ENCODE peak calls at places on chromosome 6, in eight cellular contexts. P, K, Z, G, W, C, B and I are unnamed samples. For H3K36me3, the result is how much of the 10 kb centered on the place peaks cover.

GRCh38 chr6:27290065-27290849 is 21.8 kb downstream of the POM121L2 start:
- DNase-seq in P (no peak), K (no peak), Z (peak), G (no peak), W (peak), C (no peak), B (no peak), I (no peak)

GRCh38 chr6:15351631-15352030 is 105.8 kb downstream of the JARID2 start:
- DNase-seq in P (peak), K (no peak), Z (peak), G (no peak), W (no peak), C (peak), B (no peak), I (no peak)

GRCh38 chr6:143396497-143397228 is 53.8 kb downstream of the ADAT2 start:
- DNase-seq in P (no peak), K (no peak), Z (no peak), G (no peak), W (no peak), C (no peak), B (no peak), I (no peak)

GRCh38 chr6:148530394-148530923 is 187.8 kb downstream of the SASH1 start:
- DNase-seq in P (no peak), K (no peak), Z (no peak), G (no peak), W (peak), C (no peak), B (no peak), I (no peak)

GRCh38 chr6:45845546-45845945 is 170.1 kb downstream of the CLIC5 start:
- DNase-seq in P (no peak), K (no peak), Z (peak), G (no peak), W (no peak), C (no peak), B (no peak), I (no peak)

GRCh38 chr6:12367412-12367811 is 77.3 kb downstream of the EDN1 start:
- DNase-seq in P (no peak), K (no peak), Z (no peak), G (no peak), W (no peak), C (no peak), B (no peak), I (no peak)

GRCh38 chr6:21332077-21332476 is 261.5 kb upstream of the SOX4 start:
- DNase-seq in P (no peak), K (no peak), Z (no peak), G (no peak), W (no peak), C (no peak), B (no peak), I (no peak)

GRCh38 chr6:165222315-165223025 is 86.9 kb downstream of the C6orf118 start:
- DNase-seq in P (no peak), K (no peak), Z (no peak), G (no peak), W (no peak), C (no peak), B (no peak), I (no peak)

GRCh38 chr6:15763827-15764226 is 101.0 kb upstream of the DTNBP1 start:
- DNase-seq in P (no peak), K (no peak), Z (no peak), G (no peak), W (peak), C (peak), B (no peak), I (peak)

GRCh38 chr6:91141352-91141751 is 554.5 kb upstream of the MAP3K7 start:
- DNase-seq in P (no peak), K (no peak), Z (no peak), G (no peak), W (no peak), C (no peak), B (no peak), I (no peak)

GRCh38 chr6:110053395-110054240 is 75.5 kb downstream of the GPR6 start:
- DNase-seq in P (no peak), K (no peak), Z (peak), G (no peak), W (peak), C (no peak), B (no peak), I (peak)

GRCh38 chr6:127907960-127908640 is 7.2 kb upstream of the THEMIS start:
- DNase-seq in P (no peak), K (no peak), Z (no peak), G (no peak), W (no peak), C (no peak), B (no peak), I (no peak)

GRCh38 chr6:11734861-11735652 is 43.5 kb downstream of the ADTRP start:
- DNase-seq in P (no peak), K (peak), Z (no peak), G (no peak), W (no peak), C (no peak), B (no peak), I (peak)

DNA sequence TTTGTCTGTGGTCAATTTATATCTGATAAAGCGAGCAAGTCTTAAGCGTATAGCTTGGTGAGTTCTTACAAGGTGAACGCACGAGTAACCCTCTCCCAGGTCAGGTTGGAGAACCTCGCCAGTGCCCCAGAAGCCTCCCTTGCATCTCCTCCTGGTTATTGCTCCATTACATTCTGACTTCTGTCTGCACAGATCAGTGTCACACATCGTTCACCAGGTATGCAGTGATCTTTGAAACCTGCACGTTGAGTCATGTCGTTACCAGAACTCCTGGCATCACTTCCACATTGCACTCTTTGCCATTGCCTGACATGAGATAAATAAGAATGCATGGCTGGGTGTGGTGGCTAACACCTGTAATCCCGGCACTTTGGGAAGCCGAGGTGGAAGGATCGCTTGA is 44.2 kb downstream of the AKAP12 start:
- DNase-seq in P (no peak), K (no peak), Z (peak), G (no peak), W (no peak), C (no peak), B (no peak), I (no peak)
- H3K4me3 ChIP-seq in P (no peak), K (no peak), Z (no peak), G (no peak), W (no peak), C (no peak), B (no peak), I (no peak)

DNA sequence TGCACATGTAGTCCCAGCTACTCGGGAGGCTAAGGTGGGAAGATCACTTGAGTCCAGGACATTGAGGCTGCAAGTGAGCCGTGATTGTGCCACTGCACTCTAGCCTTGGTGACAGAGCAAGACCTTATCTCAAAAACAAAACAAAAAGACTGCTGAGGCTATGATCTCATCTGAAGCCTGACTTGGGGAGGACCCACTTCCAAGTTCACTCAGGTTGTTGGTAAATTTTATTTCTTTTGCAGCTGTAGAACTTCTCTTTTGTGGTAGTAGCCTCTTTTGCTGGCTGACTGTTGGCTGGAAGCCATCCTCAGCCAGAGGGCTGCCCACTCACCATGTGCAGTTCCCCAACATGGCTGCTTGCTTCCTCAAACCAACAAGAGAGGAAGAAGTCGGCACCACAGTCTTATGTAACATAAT is 36.8 kb upstream of the ME1 start:
- DNase-seq in P (peak), K (no peak), Z (no peak), G (no peak), W (no peak), C (peak), B (peak), I (no peak)
- TF ChIP-seq CTCF in P (no peak), K (no peak), Z (no peak), G (no peak), W (no peak), C (no peak), B (no peak), I (no peak)

GRCh38 chr6:158066161-158066781 is 84.6 kb downstream of the SYNJ2 start:
- DNase-seq in P (no peak), K (no peak), Z (no peak), G (no peak), W (no peak), C (no peak), B (no peak), I (no peak)
- H3K36me3 ChIP-seq in P (under half), K (under half), Z (under half), G (under half), W (under half), C (half or more), B (under half), I (under half)

GRCh38 chr6:32607988-32608298 is 18.3 kb upstream of the HLA-DRB1 start:
- DNase-seq in P (no peak), K (no peak), Z (no peak), G (no peak), W (no peak), C (no peak), B (no peak), I (no peak)
- H3K4me3 ChIP-seq in P (no peak), K (no peak), Z (no peak), G (no peak), W (no peak), C (no peak), B (no peak), I (no peak)

GRCh38 chr6:1663511-1663910 is 53.8 kb downstream of the FOXC1 start:
- DNase-seq in P (no peak), K (no peak), Z (no peak), G (no peak), W (no peak), C (no peak), B (no peak), I (no peak)
- TF ChIP-seq CTCF in P (no peak), K (no peak), Z (no peak), G (no peak), W (no peak), C (no peak), B (no peak), I (no peak)

DNA sequence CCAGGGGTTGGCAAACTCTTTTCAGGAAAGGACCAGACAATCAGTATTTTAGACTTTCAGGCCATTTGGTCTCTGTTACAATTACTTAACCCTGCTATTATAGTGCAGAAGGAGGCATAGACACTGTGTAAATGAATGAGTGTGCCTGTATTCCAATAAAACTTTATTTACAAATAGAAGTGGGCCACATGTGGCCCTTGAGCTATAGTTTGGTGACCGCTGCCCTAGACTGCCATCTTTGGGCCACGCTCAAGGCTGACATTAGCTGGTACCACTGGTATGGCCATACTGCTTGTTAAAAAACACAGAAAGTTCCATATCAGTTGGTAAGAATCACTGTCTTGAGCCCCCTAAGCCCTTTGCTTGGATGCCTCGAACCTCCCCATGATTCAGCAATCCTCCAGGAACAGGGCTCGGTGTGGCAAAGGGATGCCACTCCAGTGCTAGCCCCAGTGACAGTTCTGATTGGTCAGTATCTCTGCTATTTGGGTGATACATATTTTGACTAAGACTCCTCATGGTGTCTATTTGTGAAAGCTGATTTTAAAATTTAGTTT is 23.3 kb upstream of the SNRNP48 start:
- DNase-seq in P (no peak), K (no peak), Z (no peak), G (no peak), W (no peak), C (no peak), B (no peak), I (no peak)
- H3K36me3 ChIP-seq in P (under half), K (under half), Z (half or more), G (half or more), W (under half), C (under half), B (under half), I (under half)

GRCh38 chr6:56381852-56382251 is 134.5 kb upstream of the COL21A1 start:
- DNase-seq in P (no peak), K (no peak), Z (peak), G (no peak), W (no peak), C (no peak), B (no peak), I (no peak)

GRCh38 chr6:56380476-56380875 is 133.1 kb upstream of the COL21A1 start:
- DNase-seq in P (no peak), K (no peak), Z (no peak), G (no peak), W (no peak), C (no peak), B (no peak), I (no peak)

GRCh38 chr6:56378966-56379608 is 131.7 kb upstream of the COL21A1 start:
- DNase-seq in P (no peak), K (peak), Z (peak), G (no peak), W (no peak), C (no peak), B (no peak), I (no peak)

GRCh38 chr6:56385981-56386593 is 138.7 kb upstream of the COL21A1 start:
- DNase-seq in P (no peak), K (no peak), Z (no peak), G (no peak), W (no peak), C (no peak), B (no peak), I (no peak)

DNA sequence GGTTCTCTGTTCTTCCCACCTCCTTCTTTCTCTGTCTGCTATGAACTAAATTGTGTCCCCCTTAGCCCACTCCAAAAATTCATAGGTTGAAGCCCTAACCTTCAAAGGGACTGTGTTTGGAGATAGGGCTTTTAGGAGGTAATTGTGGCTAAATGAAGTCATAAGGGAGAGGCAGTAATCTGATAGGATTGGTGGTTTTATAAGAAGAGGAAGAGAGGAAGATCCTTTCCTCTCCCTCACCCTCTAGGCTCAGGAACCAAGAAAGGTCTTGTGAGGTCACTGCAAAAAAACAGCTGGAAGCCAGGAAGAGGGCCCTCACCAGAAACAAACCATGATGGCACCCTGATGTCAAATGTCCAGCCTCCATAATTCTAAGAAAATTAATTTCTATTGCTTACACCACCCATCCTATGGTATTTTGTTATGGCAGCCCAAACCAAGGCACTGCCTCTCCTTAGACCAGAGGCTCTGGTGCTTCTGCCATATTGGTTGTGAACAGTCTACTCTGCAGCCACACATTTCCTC is 135.1 kb upstream of the COL21A1 start:
- DNase-seq in P (no peak), K (no peak), Z (no peak), G (no peak), W (no peak), C (no peak), B (no peak), I (no peak)
- H3K4me3 ChIP-seq in P (no peak), K (no peak), Z (no peak), G (no peak), W (no peak), C (no peak), B (no peak), I (no peak)

GRCh38 chr6:145758086-145758485 is 22.8 kb upstream of the EPM2A start:
- DNase-seq in P (no peak), K (no peak), Z (no peak), G (no peak), W (no peak), C (no peak), B (no peak), I (no peak)

GRCh38 chr6:145755682-145756081 is 20.4 kb upstream of the EPM2A start:
- DNase-seq in P (no peak), K (no peak), Z (no peak), G (no peak), W (no peak), C (no peak), B (no peak), I (no peak)

GRCh38 chr6:145763742-145764141 is 28.4 kb upstream of the EPM2A start:
- DNase-seq in P (no peak), K (no peak), Z (no peak), G (no peak), W (no peak), C (no peak), B (no peak), I (no peak)

GRCh38 chr6:145756170-145756662 is 20.9 kb upstream of the EPM2A start:
- DNase-seq in P (peak), K (peak), Z (peak), G (peak), W (no peak), C (no peak), B (no peak), I (no peak)

DNA sequence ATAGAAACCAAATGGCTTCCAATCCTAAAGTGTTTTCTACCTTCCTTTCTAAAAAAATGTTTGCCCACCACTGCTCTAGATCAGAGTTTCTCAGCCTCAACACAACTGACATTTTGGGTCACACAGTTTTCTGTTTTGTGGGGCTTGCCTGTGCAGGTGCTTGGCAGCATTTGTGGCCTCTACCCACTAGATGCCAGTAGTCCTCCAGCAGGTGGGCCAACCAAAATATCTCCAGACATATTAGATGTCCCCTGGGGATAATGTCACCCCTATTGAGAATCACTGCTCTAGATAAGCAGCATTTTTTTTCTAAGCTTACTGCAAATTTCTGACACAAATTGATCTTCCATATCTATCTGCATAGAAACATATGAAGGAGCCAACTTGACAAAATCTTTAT is 26.3 kb upstream of the EPM2A start:
- DNase-seq in P (no peak), K (no peak), Z (no peak), G (no peak), W (no peak), C (no peak), B (no peak), I (no peak)
- TF ChIP-seq CTCF in P (no peak), K (no peak), Z (no peak), G (peak), W (peak), C (peak), B (peak), I (no peak)

GRCh38 chr6:37388578-37388977 is 34.8 kb downstream of the RNF8 start:
- DNase-seq in P (no peak), K (no peak), Z (no peak), G (no peak), W (no peak), C (no peak), B (no peak), I (no peak)
- H3K36me3 ChIP-seq in P (under half), K (under half), Z (under half), G (half or more), W (under half), C (half or more), B (under half), I (under half)

GRCh38 chr6:133983099-133983939 is 30.3 kb downstream of the TBPL1 start:
- DNase-seq in P (no peak), K (no peak), Z (peak), G (no peak), W (no peak), C (no peak), B (no peak), I (no peak)

GRCh38 chr6:133973109-133973971 is 20.3 kb downstream of the TBPL1 start:
- DNase-seq in P (no peak), K (no peak), Z (peak), G (no peak), W (peak), C (no peak), B (no peak), I (no peak)

GRCh38 chr6:133977983-133978895 is 25.2 kb downstream of the TBPL1 start:
- DNase-seq in P (no peak), K (no peak), Z (peak), G (no peak), W (no peak), C (no peak), B (no peak), I (no peak)

GRCh38 chr6:133980168-133980567 is 27.1 kb downstream of the TBPL1 start:
- DNase-seq in P (no peak), K (no peak), Z (no peak), G (no peak), W (no peak), C (no peak), B (no peak), I (no peak)

DNA sequence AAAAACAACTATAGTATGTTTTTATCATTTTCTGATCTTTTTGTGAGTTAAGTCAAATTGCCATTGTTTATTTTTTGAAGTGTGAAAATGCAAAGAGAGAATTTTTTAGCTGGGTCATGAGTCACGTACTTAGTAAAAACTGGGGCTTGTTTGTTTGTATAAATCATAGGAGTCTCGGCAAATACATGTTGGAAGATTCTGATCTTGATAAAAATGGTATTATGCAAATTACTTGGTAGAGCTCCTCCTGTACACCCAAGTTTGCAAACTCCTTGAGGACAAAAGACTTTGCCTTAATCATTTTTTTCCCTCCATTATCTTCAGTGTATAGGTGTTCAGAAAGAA is 25.8 kb downstream of the TBPL1 start:
- DNase-seq in P (no peak), K (no peak), Z (no peak), G (no peak), W (no peak), C (no peak), B (no peak), I (no peak)
- H3K4me3 ChIP-seq in P (no peak), K (no peak), Z (no peak), G (no peak), W (no peak), C (no peak), B (no peak), I (no peak)